ENCODE peak calls at places on chromosomes 1 and 21, in seven cellular contexts. S, D, H, B, Z, M and A are unnamed samples.

GRCh38 chr1:15935056-15935950 is 40.6 kb downstream of the ZBTB17 start:
- DNase-seq in M (no peak), B (no peak), Z (no peak), D (no peak), S (no peak), H (no peak), A (no peak)

GRCh38 chr1:98794196-98794886 is 132.8 kb downstream of the SNX7 start:
- DNase-seq in Z (peak), H (peak), B (no peak), S (no peak), D (peak), M (peak), A (no peak)

GRCh38 chr1:48263042-48263441 is 40.5 kb downstream of the SLC5A9 start:
- DNase-seq in M (no peak), S (no peak), D (no peak), Z (no peak), H (no peak), B (no peak), A (no peak)

GRCh38 chr21:39633770-39634181 is 21.0 kb downstream of the B3GALT5 start:
- DNase-seq in M (no peak), D (no peak), Z (no peak), S (no peak), H (peak), B (no peak), A (no peak)

GRCh38 chr1:172352435-172352834 is 68.0 kb upstream of the C1orf105 start:
- DNase-seq in M (no peak), B (no peak), H (peak), S (no peak), Z (no peak), D (no peak), A (no peak)

GRCh38 chr1:31805318-31805717 is 10.5 kb downstream of the SPOCD1 start:
- DNase-seq in D (no peak), S (no peak), H (no peak), B (no peak), Z (peak), M (no peak), A (no peak)

GRCh38 chr21:46500224-46500861 is 41.7 kb downstream of the DIP2A start:
- DNase-seq in B (no peak), D (no peak), Z (no peak), H (peak), M (no peak), S (no peak), A (no peak)

GRCh38 chr21:15014220-15014619 is 50.6 kb downstream of the NRIP1 start:
- DNase-seq in Z (no peak), D (no peak), M (no peak), H (peak), B (no peak), S (no peak), A (no peak)

GRCh38 chr21:34999397-34999941 is 49.6 kb downstream of the RUNX1 start:
- DNase-seq in H (no peak), D (no peak), B (no peak), Z (no peak), S (no peak), M (no peak), A (no peak)

GRCh38 chr1:102834688-102835320 is 273.5 kb downstream of the COL11A1 start:
- DNase-seq in Z (no peak), H (peak), D (no peak), S (no peak), B (no peak), M (no peak), A (no peak)

GRCh38 chr1:25182629-25183028 is 49.7 kb downstream of the SYF2 start:
- DNase-seq in S (no peak), H (peak), B (peak), M (no peak), D (no peak), Z (no peak), A (no peak)

GRCh38 chr1:197388801-197389200 is 120.7 kb downstream of the CRB1 start:
- DNase-seq in Z (no peak), D (no peak), S (no peak), M (no peak), H (peak), B (no peak), A (no peak)

GRCh38 chr1:54302951-54303843 is 103.0 kb downstream of the SSBP3 start:
- DNase-seq in H (no peak), D (peak), M (no peak), Z (no peak), S (no peak), B (no peak), A (no peak)